ENCODE peak calls at places on chromosomes 16 and 17, in seven cellular contexts. K is stimulated activated CD4-positive, alpha-beta T cell treated with anti-CD3 and anti-CD28 coated beads, Interleukin-15, amount 100 ng/mL, for 24 hours; Y is T-helper 1 cell; I is AG08396; T is H9; Z is foreskin keratinocyte; E is M059J. M is an unnamed sample.

GRCh38 chr17:28347261-28347891 is 10.0 kb downstream of the POLDIP2 start:
- DNase-seq in Z (peak), Y (no peak), T (peak), K (no peak), I (peak), E (peak), M (peak)

GRCh38 chr17:54979657-54980056 is 11.1 kb downstream of the STXBP4 start:
- DNase-seq in K (no peak), E (no peak), I (no peak), Z (no peak), Y (no peak), T (no peak), M (no peak)

GRCh38 chr17:64262125-64262421 is 987 bp downstream of the TEX2 start:
- DNase-seq in Z (no peak), I (no peak), K (peak), T (no peak), Y (no peak), E (peak), M (no peak)

GRCh38 chr17:76848670-76849069 is 19.5 kb upstream of the MGAT5B start:
- DNase-seq in Y (no peak), Z (no peak), K (no peak), I (no peak), E (no peak), T (no peak), M (no peak)

GRCh38 chr17:74522381-74523090 is 8.7 kb downstream of the CD300LB start:
- DNase-seq in Z (no peak), T (no peak), K (no peak), E (no peak), I (peak), Y (no peak), M (no peak)

GRCh38 chr17:9110501-9110900 is 89.2 kb downstream of the NTN1 start:
- DNase-seq in T (no peak), Y (no peak), Z (no peak), I (no peak), E (no peak), K (no peak), M (no peak)

GRCh38 chr16:27436065-27436464 is 34.1 kb downstream of the IL21R start:
- DNase-seq in E (no peak), Z (no peak), K (peak), T (peak), Y (no peak), I (no peak), M (no peak)

GRCh38 chr17:16215965-16216316 is 607 bp upstream of the NCOR1 start:
- DNase-seq in Z (no peak), I (no peak), T (peak), K (peak), E (no peak), Y (peak), M (no peak)

GRCh38 chr16:16133943-16134604 is 89.2 kb downstream of the ABCC6 start:
- DNase-seq in Y (no peak), K (no peak), E (no peak), I (no peak), Z (no peak), T (no peak), M (no peak)

GRCh38 chr17:7591596-7591995 is 1.7 kb upstream of the SOX15 start:
- DNase-seq in I (no peak), E (no peak), Z (no peak), Y (no peak), K (no peak), T (no peak), M (no peak)

GRCh38 chr17:41549596-41550039 is 21.5 kb upstream of the KRT19 start:
- DNase-seq in K (no peak), Y (no peak), E (no peak), I (no peak), Z (no peak), T (no peak), M (no peak)

GRCh38 chr16:89037261-89038152 is 56.1 kb upstream of the ACSF3 start:
- DNase-seq in Z (no peak), K (peak), I (peak), Y (peak), T (peak), E (peak), M (peak)

GRCh38 chr16:22898874-22899348 is 84.9 kb downstream of the HS3ST2 start:
- DNase-seq in I (peak), K (peak), Z (peak), T (peak), E (peak), Y (peak), M (peak)

GRCh38 chr17:64358261-64358788 is 32.3 kb downstream of the PECAM1 start:
- DNase-seq in K (no peak), I (no peak), E (no peak), Z (no peak), T (no peak), Y (no peak), M (no peak)

GRCh38 chr17:30290696-30291570 is 811 bp downstream of the BLMH start:
- DNase-seq in K (peak), Z (peak), Y (peak), I (peak), E (peak), T (peak), M (peak)

GRCh38 chr17:78745407-78746088 is 36.5 kb downstream of the CYTH1 start:
- DNase-seq in T (no peak), E (peak), Z (peak), K (peak), I (no peak), Y (peak), M (peak)

GRCh38 chr17:3944485-3945388 is 19.5 kb downstream of the ATP2A3 start:
- DNase-seq in Y (peak), I (peak), Z (no peak), E (no peak), K (peak), T (peak), M (peak)

GRCh38 chr16:586645-587590 is 2.9 kb upstream of the RAB40C start:
- DNase-seq in Z (no peak), T (no peak), I (no peak), E (peak), Y (no peak), K (peak), M (peak)

GRCh38 chr17:38465420-38466345 is 37.4 kb downstream of the ARHGAP23 start:
- DNase-seq in T (no peak), K (no peak), Y (no peak), E (peak), Z (no peak), I (peak), M (peak)

GRCh38 chr16:72240949-72241348 is 69.0 kb upstream of the PMFBP1 start:
- DNase-seq in T (no peak), I (no peak), Z (no peak), Y (no peak), E (no peak), K (no peak), M (no peak)

GRCh38 chr17:78759203-78759968 is 22.7 kb downstream of the CYTH1 start:
- DNase-seq in Y (peak), K (peak), Z (no peak), E (peak), I (no peak), T (no peak), M (peak)

GRCh38 chr16:71726491-71727319 is 2.2 kb upstream of the PHLPP2 start:
- DNase-seq in Y (no peak), Z (no peak), I (no peak), E (no peak), K (no peak), T (no peak), M (no peak)

GRCh38 chr17:73630531-73630930 is 13.7 kb downstream of the SDK2 start:
- DNase-seq in Y (no peak), K (no peak), Z (no peak), I (no peak), E (no peak), T (no peak), M (no peak)

M was measured in fibroblast of the aortic adventitia.